ENCODE peak calls at places on chromosomes 5 and 9, in eight cellular contexts. One of them, this sample, is unnamed.

GRCh38 chr9:80028501-80028900 is 456.7 kb downstream of the TLE4 start:
- DNase-seq in NCI-H1092: no peak
- DNase-seq in HTR-8/SVneo: no peak
- DNase-seq in HT-29: no peak
- DNase-seq in posterior cingulate gyrus: no peak
- DNase-seq in DMS153: no peak
- DNase-seq in ovary: no peak
- DNase-seq in RCC 7860: no peak
- DNase-seq in this sample: no peak

GRCh38 chr5:113806250-113806649 is 292.8 kb downstream of the YTHDC2 start:
- DNase-seq in posterior cingulate gyrus: no peak
- DNase-seq in HTR-8/SVneo: no peak
- DNase-seq in ovary: no peak
- DNase-seq in RCC 7860: no peak
- DNase-seq in NCI-H1092: no peak
- DNase-seq in DMS153: no peak
- DNase-seq in HT-29: peak; percentile 5
- DNase-seq in this sample: no peak

GRCh38 chr9:96646081-96646991 is 8.8 kb downstream of the PRXL2C start:
- DNase-seq in DMS153: no peak
- DNase-seq in HT-29: no peak
- DNase-seq in ovary: no peak
- DNase-seq in RCC 7860: no peak
- DNase-seq in NCI-H1092: no peak
- DNase-seq in posterior cingulate gyrus: no peak
- DNase-seq in HTR-8/SVneo: no peak
- DNase-seq in this sample: no peak

GRCh38 chr5:122053181-122054109 is 24.6 kb downstream of the LOX start:
- DNase-seq in DMS153: no peak
- DNase-seq in posterior cingulate gyrus: peak; percentile 55
- DNase-seq in NCI-H1092: peak; percentile 15
- DNase-seq in HT-29: no peak
- DNase-seq in HTR-8/SVneo: no peak
- DNase-seq in RCC 7860: no peak
- DNase-seq in ovary: no peak
- DNase-seq in this sample: no peak

GRCh38 chr5:128062172-128062746 is 21.3 kb upstream of the SLC12A2 start:
- DNase-seq in DMS153: no peak
- DNase-seq in HT-29: no peak
- DNase-seq in NCI-H1092: no peak
- DNase-seq in HTR-8/SVneo: no peak
- DNase-seq in RCC 7860: no peak
- DNase-seq in ovary: no peak
- DNase-seq in posterior cingulate gyrus: no peak
- DNase-seq in this sample: no peak

GRCh38 chr9:122001491-122002201 is 91.5 kb downstream of the TTLL11 start:
- DNase-seq in HTR-8/SVneo: no peak
- DNase-seq in posterior cingulate gyrus: no peak
- DNase-seq in ovary: no peak
- DNase-seq in NCI-H1092: no peak
- DNase-seq in DMS153: no peak
- DNase-seq in RCC 7860: no peak
- DNase-seq in HT-29: no peak
- DNase-seq in this sample: no peak

GRCh38 chr9:123761905-123762605 is 167.9 kb downstream of the DENND1A start:
- DNase-seq in HTR-8/SVneo: peak; percentile 5
- DNase-seq in ovary: no peak
- DNase-seq in NCI-H1092: no peak
- DNase-seq in posterior cingulate gyrus: no peak
- DNase-seq in RCC 7860: no peak
- DNase-seq in DMS153: no peak
- DNase-seq in HT-29: no peak
- DNase-seq in this sample: no peak

GRCh38 chr5:164237531-164237930 is 732.1 kb downstream of the MAT2B start:
- DNase-seq in HT-29: no peak
- DNase-seq in RCC 7860: no peak
- DNase-seq in NCI-H1092: no peak
- DNase-seq in posterior cingulate gyrus: no peak
- DNase-seq in ovary: no peak
- DNase-seq in DMS153: no peak
- DNase-seq in HTR-8/SVneo: no peak
- DNase-seq in this sample: no peak

GRCh38 chr5:141960018-141960417 is 2.0 kb upstream of the PCDH12 start:
- DNase-seq in DMS153: no peak
- DNase-seq in HT-29: no peak
- DNase-seq in RCC 7860: no peak
- DNase-seq in NCI-H1092: no peak
- DNase-seq in ovary: no peak
- DNase-seq in HTR-8/SVneo: no peak
- DNase-seq in posterior cingulate gyrus: peak; percentile 84
- DNase-seq in this sample: no peak

GRCh38 chr9:126145887-126146253 is 180.8 kb upstream of the MVB12B start:
- DNase-seq in HTR-8/SVneo: no peak
- DNase-seq in DMS153: no peak
- DNase-seq in NCI-H1092: no peak
- DNase-seq in RCC 7860: no peak
- DNase-seq in posterior cingulate gyrus: no peak
- DNase-seq in ovary: no peak
- DNase-seq in HT-29: no peak
- DNase-seq in this sample: no peak

GRCh38 chr9:116322521-116322920 is 168.9 kb downstream of the PAPPA start:
- DNase-seq in HT-29: no peak
- DNase-seq in posterior cingulate gyrus: no peak
- DNase-seq in ovary: no peak
- DNase-seq in DMS153: no peak
- DNase-seq in HTR-8/SVneo: no peak
- DNase-seq in NCI-H1092: no peak
- DNase-seq in RCC 7860: no peak
- DNase-seq in this sample: no peak

GRCh38 chr5:10481241-10481932 is 39.7 kb downstream of the ROPN1L start:
- DNase-seq in ovary: no peak
- DNase-seq in HT-29: peak; percentile 39
- DNase-seq in DMS153: no peak
- DNase-seq in NCI-H1092: no peak
- DNase-seq in posterior cingulate gyrus: peak; percentile 61
- DNase-seq in HTR-8/SVneo: no peak
- DNase-seq in RCC 7860: no peak
- DNase-seq in this sample: no peak

GRCh38 chr5:96111080-96111756 is 149.6 kb upstream of the ELL2 start:
- DNase-seq in ovary: no peak
- DNase-seq in posterior cingulate gyrus: no peak
- DNase-seq in NCI-H1092: no peak
- DNase-seq in RCC 7860: no peak
- DNase-seq in HTR-8/SVneo: no peak
- DNase-seq in HT-29: no peak
- DNase-seq in DMS153: no peak
- DNase-seq in this sample: no peak

GRCh38 chr5:3564827-3565560 is 30.6 kb upstream of the IRX1 start:
- DNase-seq in DMS153: no peak
- DNase-seq in HT-29: no peak
- DNase-seq in HTR-8/SVneo: no peak
- DNase-seq in posterior cingulate gyrus: no peak
- DNase-seq in ovary: no peak
- DNase-seq in NCI-H1092: no peak
- DNase-seq in RCC 7860: no peak
- DNase-seq in this sample: no peak

GRCh38 chr9:125541840-125542243 is 165.2 kb downstream of the MAPKAP1 start:
- DNase-seq in HTR-8/SVneo: no peak
- DNase-seq in RCC 7860: no peak
- DNase-seq in NCI-H1092: peak; percentile 92
- DNase-seq in HT-29: no peak
- DNase-seq in posterior cingulate gyrus: peak; percentile 87
- DNase-seq in DMS153: peak; percentile 70
- DNase-seq in ovary: no peak
- DNase-seq in this sample: no peak

GRCh38 chr5:113125371-113125770 is 148.8 kb downstream of the DCP2 start:
- DNase-seq in RCC 7860: no peak
- DNase-seq in HT-29: no peak
- DNase-seq in DMS153: no peak
- DNase-seq in posterior cingulate gyrus: no peak
- DNase-seq in ovary: no peak
- DNase-seq in HTR-8/SVneo: no peak
- DNase-seq in NCI-H1092: no peak
- DNase-seq in this sample: no peak

GRCh38 chr5:26205146-26205545 is 833.2 kb downstream of the CDH9 start:
- DNase-seq in HTR-8/SVneo: no peak
- DNase-seq in ovary: no peak
- DNase-seq in posterior cingulate gyrus: no peak
- DNase-seq in DMS153: no peak
- DNase-seq in RCC 7860: no peak
- DNase-seq in HT-29: no peak
- DNase-seq in NCI-H1092: no peak
- DNase-seq in this sample: no peak

GRCh38 chr5:137617806-137618205 is 118.1 kb downstream of the KLHL3 start:
- DNase-seq in ovary: no peak
- DNase-seq in HT-29: no peak
- DNase-seq in DMS153: no peak
- DNase-seq in RCC 7860: no peak
- DNase-seq in NCI-H1092: no peak
- DNase-seq in HTR-8/SVneo: peak; percentile 57
- DNase-seq in posterior cingulate gyrus: no peak
- DNase-seq in this sample: no peak